ENCODE peak calls at places on chromosomes 6 and 20, in four cellular contexts. C is A172, H is right lobe of liver, Q is NAMALWA. I is an unnamed sample.

GRCh38 chr6:164911151-164911550 is 398.3 kb downstream of the C6orf118 start:
- DNase-seq in C (no peak), H (no peak), Q (no peak), I (no peak)

GRCh38 chr20:50399917-50400704 is 110.1 kb upstream of the PTPN1 start:
- DNase-seq in C (peak), H (peak), Q (no peak), I (no peak)

GRCh38 chr6:136607204-136607931 is 57.1 kb upstream of the MAP7 start:
- DNase-seq in C (peak), H (no peak), Q (no peak), I (no peak)

GRCh38 chr6:27288136-27289044 is 23.7 kb downstream of the POM121L2 start:
- DNase-seq in C (peak), H (no peak), Q (no peak), I (no peak)

GRCh38 chr20:60584221-60584620 is 626.0 kb downstream of the CDH26 start:
- DNase-seq in C (no peak), H (no peak), Q (no peak), I (no peak)

GRCh38 chr6:151690768-151691562 is 116.5 kb upstream of the ESR1 start:
- DNase-seq in C (peak), H (no peak), Q (peak), I (no peak)

GRCh38 chr6:158766621-158767435 is 52.3 kb downstream of the EZR start:
- DNase-seq in C (no peak), H (no peak), Q (no peak), I (no peak)

GRCh38 chr6:21594427-21595264 is 1.1 kb downstream of the SOX4 start:
- DNase-seq in C (peak), H (peak), Q (peak), I (peak)

GRCh38 chr6:116152620-116153019 is 26.7 kb upstream of the COL10A1 start:
- DNase-seq in C (no peak), H (no peak), Q (no peak), I (no peak)

GRCh38 chr6:117558818-117559217 is 43.5 kb downstream of the GOPC start:
- DNase-seq in C (no peak), H (no peak), Q (no peak), I (no peak)

GRCh38 chr20:3313681-3314080 is 74.7 kb upstream of the SLC4A11 start:
- DNase-seq in C (no peak), H (no peak), Q (no peak), I (no peak)

GRCh38 chr20:57779401-57780003 is 69.7 kb upstream of the PMEPA1 start:
- DNase-seq in C (no peak), H (no peak), Q (no peak), I (no peak)

GRCh38 chr6:169224716-169225115 is 28.9 kb downstream of the THBS2 start:
- DNase-seq in C (no peak), H (no peak), Q (no peak), I (no peak)

GRCh38 chr6:43800746-43801488 is 30.9 kb downstream of the VEGFA start:
- DNase-seq in C (no peak), H (no peak), Q (no peak), I (no peak)

GRCh38 chr6:56764081-56764566 is 121.4 kb upstream of the DST start:
- DNase-seq in C (no peak), H (no peak), Q (peak), I (no peak)

GRCh38 chr6:63573899-63574553 is 1.7 kb downstream of the LOC128125822 start:
- DNase-seq in C (peak), H (no peak), Q (peak), I (peak)

GRCh38 chr6:170329321-170329720 is 22.8 kb downstream of the FAM120B start:
- DNase-seq in C (no peak), H (no peak), Q (no peak), I (no peak)

GRCh38 chr6:88380083-88380482 is 213.9 kb upstream of the CNR1 start:
- DNase-seq in C (peak), H (no peak), Q (no peak), I (no peak)

GRCh38 chr6:120005292-120005976 is 655.9 kb upstream of the MAN1A1 start:
- DNase-seq in C (peak), H (no peak), Q (no peak), I (no peak)

GRCh38 chr6:9576521-9576920 is 838.4 kb downstream of the TFAP2A start:
- DNase-seq in C (no peak), H (no peak), Q (no peak), I (no peak)

GRCh38 chr20:37464173-37464572 is 56.9 kb upstream of the NNAT start:
- DNase-seq in C (no peak), H (peak), Q (no peak), I (no peak)

GRCh38 chr6:20661721-20662120 is 127.5 kb downstream of the CDKAL1 start:
- DNase-seq in C (no peak), H (no peak), Q (no peak), I (no peak)

GRCh38 chr6:127737009-127737486 is 160.1 kb downstream of the C6orf58 start:
- DNase-seq in C (peak), H (no peak), Q (peak), I (peak)

GRCh38 chr6:108914235-108915022 is 66.2 kb downstream of the ARMC2 start:
- DNase-seq in C (peak), H (no peak), Q (peak), I (peak)

GRCh38 chr6:73299171-73300073 is 36.4 kb upstream of the KHDC1 start:
- DNase-seq in C (no peak), H (no peak), Q (no peak), I (no peak)

GRCh38 chr6:82353848-82354247 is 9.8 kb upstream of the TPBG start:
- DNase-seq in C (no peak), H (no peak), Q (no peak), I (no peak)

GRCh38 chr20:50120935-50121693 is 8.2 kb upstream of the UBE2V1 start:
- DNase-seq in C (peak), H (peak), Q (peak), I (peak)

GRCh38 chr20:63497138-63497945 is 1.5 kb downstream of the EEF1A2 start:
- DNase-seq in C (no peak), H (peak), Q (no peak), I (no peak)

GRCh38 chr20:62688855-62689460 is 19.7 kb upstream of the NTSR1 start:
- DNase-seq in C (peak), H (no peak), Q (no peak), I (no peak)

GRCh38 chr6:50380409-50381105 is 330.8 kb upstream of the DEFB112 start:
- DNase-seq in C (peak), H (no peak), Q (no peak), I (no peak)

GRCh38 chr20:61953037-61953788 is 112.5 kb downstream of the TAF4 start:
- DNase-seq in C (no peak), H (no peak), Q (no peak), I (no peak)

GRCh38 chr6:110341671-110342304 is 16.4 kb downstream of the METTL24 start:
- DNase-seq in C (peak), H (no peak), Q (peak), I (no peak)

I was measured in naive thymus-derived CD8-positive, alpha-beta T cell.